ENCODE peak calls at places on chromosomes 12 and 14, in seven cellular contexts. C is endothelial cell of umbilical vein, U is GM12865, G is HL-60, T is brain microvascular endothelial cell, W is RWPE1, L is GM20000. E is an unnamed sample.

GRCh38 chr12:79378496-79378895 is 312.3 kb downstream of the PAWR start:
- DNase-seq in C (no peak), U (no peak), G (no peak), T (no peak), W (no peak), L (no peak), E (no peak)

GRCh38 chr12:32264995-32265394 is 134.4 kb upstream of the FGD4 start:
- DNase-seq in C (peak), U (peak), G (peak), T (no peak), W (no peak), L (peak), E (no peak)

GRCh38 chr12:67943295-67943892 is 45.9 kb upstream of the IFNG-AS1 start:
- DNase-seq in C (peak), U (peak), G (peak), T (peak), W (peak), L (peak), E (peak)

GRCh38 chr14:96589577-96589976 is 87.4 kb downstream of the PAPOLA start:
- DNase-seq in C (no peak), U (no peak), G (no peak), T (no peak), W (no peak), L (no peak), E (no peak)

GRCh38 chr14:91649930-91650329 is 82.0 kb downstream of the CATSPERB start:
- DNase-seq in C (peak), U (peak), G (peak), T (peak), W (peak), L (peak), E (peak)

GRCh38 chr12:106840217-106840616 is 65.7 kb downstream of the RIC8B start:
- DNase-seq in C (peak), U (no peak), G (no peak), T (peak), W (no peak), L (no peak), E (no peak)

GRCh38 chr14:32620724-32621123 is 291.6 kb downstream of the AKAP6 start:
- DNase-seq in C (no peak), U (no peak), G (no peak), T (no peak), W (no peak), L (no peak), E (no peak)

GRCh38 chr14:73369433-73369832 is 88.9 kb downstream of the NUMB start:
- DNase-seq in C (no peak), U (no peak), G (no peak), T (no peak), W (no peak), L (no peak), E (no peak)

GRCh38 chr14:62002636-62003035 is 240.4 kb downstream of the SNAPC1 start:
- DNase-seq in C (peak), U (peak), G (no peak), T (peak), W (peak), L (no peak), E (no peak)

GRCh38 chr12:42090899-42091298 is 53.8 kb downstream of the GXYLT1 start:
- DNase-seq in C (peak), U (no peak), G (no peak), T (peak), W (peak), L (no peak), E (no peak)

DNA sequence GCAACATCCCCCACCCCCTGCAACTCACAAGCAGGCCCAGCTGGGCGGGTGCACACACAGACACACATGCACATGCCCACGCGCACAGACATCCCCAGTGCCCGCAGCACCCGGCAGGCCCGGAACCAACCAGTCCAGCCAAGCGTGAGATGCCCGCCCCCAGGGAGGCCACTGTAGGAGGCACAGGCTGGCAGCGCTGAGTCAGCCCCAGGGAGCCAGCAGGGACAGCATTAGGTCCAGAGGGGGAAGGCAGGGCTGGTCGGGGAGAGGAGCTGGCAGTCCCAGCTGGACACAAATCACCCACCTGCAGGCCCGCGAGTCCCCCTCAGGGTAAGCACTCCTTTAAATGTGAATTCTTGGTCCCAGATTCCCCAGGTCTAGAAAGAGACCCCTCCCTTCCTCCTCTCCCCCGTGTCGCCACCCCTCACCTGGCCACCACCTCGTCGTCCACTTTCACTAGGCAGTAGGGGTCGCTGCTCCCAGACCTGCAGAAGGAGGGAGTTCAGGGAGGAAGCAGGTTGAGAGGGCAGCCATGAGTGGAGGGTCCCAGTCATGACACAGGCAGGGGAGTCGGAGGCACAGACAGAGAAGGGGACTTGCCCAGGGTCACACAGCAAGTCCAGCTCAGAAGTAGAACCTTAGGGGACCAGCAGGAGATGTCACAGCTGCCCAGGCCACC is 5.0 kb downstream of the RASAL1 start:
- DNase-seq in C (no peak), U (no peak), G (no peak), T (no peak), W (no peak), L (no peak), E (peak)
- TF ChIP-seq CTCF in C (no peak), U (no peak), G (no peak), T (peak), W (no peak), L (peak), E (peak)

DNA sequence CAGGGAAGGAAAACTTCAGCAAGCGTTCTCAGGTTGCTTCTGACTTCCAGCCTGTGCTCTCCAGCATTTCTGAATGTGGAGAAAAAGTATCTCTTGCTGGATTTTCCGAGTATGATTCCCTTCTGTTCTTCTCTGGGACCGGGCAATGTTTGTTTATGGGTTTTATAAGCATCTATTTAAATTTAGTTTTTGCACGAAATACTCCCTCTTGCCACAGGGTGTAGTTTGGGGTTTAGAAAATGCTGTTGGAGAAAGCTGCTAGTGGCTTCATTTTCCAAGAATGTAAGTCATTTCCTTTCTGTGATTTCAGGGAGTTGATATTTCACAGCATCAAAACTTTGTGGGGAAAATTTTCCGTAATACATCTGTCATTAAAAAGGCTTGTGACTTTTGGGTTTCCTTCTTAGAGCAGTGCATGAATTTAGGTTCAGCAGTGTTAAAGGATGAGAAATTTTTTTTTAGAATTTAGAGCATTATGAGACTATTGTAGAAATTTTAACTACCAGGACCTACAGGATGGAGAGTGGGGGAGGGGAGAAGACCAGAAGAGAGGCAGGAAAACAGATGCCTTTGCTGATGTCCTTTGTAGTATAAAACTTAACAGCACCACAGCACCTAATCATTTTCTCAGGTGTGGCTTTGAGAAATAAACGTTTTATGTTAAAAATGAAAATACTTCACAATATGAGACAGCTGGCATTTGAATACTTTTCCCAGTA is 1.5 kb downstream of the FRMD6 start:
- DNase-seq in C (peak), U (peak), G (no peak), T (no peak), W (peak), L (no peak), E (no peak)
- TF ChIP-seq CTCF in C (no peak), U (peak), G (no peak), T (peak), W (peak), L (no peak), E (no peak)

GRCh38 chr12:21371050-21371449 is 1.7 kb upstream of the IAPP start:
- DNase-seq in C (no peak), U (peak), G (no peak), T (no peak), W (no peak), L (no peak), E (no peak)

GRCh38 chr12:21372602-21373001 is at the start of gene IAPP:
- DNase-seq in C (no peak), U (no peak), G (no peak), T (no peak), W (no peak), L (no peak), E (no peak)

DNA sequence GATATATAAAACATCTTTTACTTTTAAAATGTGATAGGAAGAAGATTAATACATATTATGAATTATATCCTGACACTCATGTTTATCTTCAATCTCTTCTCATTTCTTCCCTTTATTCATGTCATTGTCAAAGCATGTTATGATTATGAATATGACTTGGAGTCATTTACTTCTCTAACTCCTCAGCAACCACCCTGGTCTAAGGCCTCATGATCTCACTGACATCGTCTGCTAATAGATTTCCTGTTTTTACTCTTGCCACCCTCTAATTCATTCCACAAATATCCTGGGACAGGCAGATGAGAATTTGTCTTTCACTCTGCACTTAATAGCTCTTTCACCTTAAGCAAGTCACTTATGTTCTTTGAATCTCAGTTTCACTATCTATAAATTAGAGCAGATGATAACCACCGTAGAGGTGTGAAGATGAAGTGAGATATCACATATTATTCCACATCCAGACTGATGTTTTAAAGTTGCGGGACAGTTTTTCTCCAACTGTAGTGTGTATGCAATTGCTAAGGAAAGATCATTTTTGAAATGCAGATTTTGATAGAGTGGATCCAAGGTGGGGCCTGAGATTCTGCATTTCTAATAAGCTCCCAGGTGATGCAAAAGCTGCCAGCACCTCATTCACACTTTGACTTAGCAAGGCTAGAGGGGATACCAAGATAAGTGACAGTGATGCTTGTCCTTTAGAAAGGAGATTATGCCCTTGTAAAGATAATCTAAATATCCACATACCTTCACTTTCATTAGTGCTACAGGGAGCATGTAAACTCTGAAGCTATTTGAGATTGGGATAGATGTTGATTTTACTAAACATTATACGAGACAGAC is 3.3 kb upstream of the IAPP start:
- DNase-seq in C (peak), U (no peak), G (no peak), T (peak), W (no peak), L (no peak), E (no peak)
- TF ChIP-seq CTCF in C (no peak), U (no peak), G (no peak), T (no peak), W (no peak), L (no peak), E (no peak)

GRCh38 chr14:66610154-66610563 is 102.2 kb downstream of the GPHN start:
- DNase-seq in C (no peak), U (peak), G (no peak), T (no peak), W (no peak), L (no peak), E (no peak)
- TF ChIP-seq CTCF in C (peak), U (peak), G (no peak), T (peak), W (no peak), L (no peak), E (peak)

DNA sequence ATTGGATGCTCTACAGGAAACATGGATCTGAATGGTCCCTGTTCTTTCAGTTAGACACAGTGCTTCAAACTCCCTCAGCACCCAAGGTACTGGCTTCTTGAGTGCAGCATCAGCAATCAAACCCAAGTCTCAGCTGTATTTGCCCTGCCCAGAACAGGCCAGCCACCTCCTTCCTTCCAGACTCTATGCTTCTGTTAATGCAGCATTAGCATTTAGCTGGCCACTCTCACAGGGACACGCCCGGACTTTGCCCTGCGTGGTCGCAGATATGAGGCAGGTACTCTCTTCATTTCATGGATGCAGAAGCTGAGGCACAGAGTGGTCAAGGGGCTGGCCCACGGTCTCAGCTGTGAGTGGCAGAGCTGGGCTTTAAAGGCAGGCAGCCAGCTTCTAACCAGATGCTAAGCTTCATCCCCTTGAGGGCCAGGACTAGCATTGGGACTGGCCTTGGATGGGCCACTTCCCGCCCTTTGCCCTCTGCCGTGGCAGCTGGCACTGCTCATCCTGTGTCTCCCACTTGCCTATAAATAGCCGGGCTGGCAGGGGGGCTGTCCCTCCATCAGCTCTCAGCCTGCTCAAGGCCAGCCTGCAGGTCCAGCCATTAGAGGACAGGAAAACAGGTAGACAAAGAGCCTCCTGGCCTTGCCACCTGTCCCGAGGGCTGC is 1.5 kb upstream of the SLC25A47 start:
- DNase-seq in C (no peak), U (no peak), G (no peak), T (no peak), W (no peak), L (no peak), E (no peak)
- TF ChIP-seq CTCF in C (no peak), U (no peak), G (no peak), T (no peak), W (no peak), L (no peak), E (no peak)

DNA sequence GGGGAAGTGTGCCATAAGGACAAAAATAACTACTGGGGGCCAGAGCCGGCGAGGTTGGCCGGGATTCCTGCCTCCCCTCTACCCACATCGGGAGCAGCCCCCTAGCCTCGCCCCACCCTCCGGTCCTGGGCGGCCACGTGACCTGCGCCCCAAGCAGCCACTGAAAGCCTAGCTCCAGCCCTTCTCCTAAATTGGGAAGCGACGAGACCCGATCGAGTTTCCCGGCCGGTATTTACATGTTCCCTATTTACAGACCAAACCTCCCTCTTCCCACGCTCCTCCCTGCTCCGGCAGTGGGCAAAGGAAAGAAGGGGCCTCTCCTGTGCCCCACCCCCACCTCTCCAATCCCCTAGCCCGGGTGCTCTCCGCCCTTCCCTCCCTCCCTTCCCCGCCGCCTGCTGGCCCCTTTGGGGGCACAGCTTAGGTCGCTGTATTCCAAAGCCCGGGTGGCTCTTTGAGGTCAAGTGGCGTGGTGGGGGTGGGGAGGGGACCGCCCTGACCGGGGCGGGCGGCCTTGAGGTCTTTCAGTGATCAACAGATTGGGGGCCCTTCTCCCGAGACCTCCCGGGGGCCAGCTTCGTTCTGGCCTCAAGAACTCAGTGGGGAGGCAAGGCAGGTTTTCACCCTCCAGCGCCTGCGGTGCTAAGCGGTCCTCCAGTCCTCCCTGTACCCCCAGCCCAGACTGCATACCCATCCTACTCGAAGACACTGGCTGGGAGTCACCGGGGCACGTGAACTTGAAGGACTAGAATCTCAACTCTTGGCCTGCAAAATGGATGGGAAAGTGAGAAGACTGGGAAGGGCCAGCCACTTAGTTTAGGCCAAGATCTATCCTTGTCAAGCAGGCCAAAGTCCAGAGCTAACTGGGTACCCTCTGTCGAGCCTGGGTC is 6.3 kb upstream of the CTDSP2 start:
- DNase-seq in C (no peak), U (no peak), G (no peak), T (no peak), W (no peak), L (no peak), E (no peak)
- TF ChIP-seq CTCF in C (no peak), U (no peak), G (no peak), T (peak), W (no peak), L (no peak), E (no peak)

DNA sequence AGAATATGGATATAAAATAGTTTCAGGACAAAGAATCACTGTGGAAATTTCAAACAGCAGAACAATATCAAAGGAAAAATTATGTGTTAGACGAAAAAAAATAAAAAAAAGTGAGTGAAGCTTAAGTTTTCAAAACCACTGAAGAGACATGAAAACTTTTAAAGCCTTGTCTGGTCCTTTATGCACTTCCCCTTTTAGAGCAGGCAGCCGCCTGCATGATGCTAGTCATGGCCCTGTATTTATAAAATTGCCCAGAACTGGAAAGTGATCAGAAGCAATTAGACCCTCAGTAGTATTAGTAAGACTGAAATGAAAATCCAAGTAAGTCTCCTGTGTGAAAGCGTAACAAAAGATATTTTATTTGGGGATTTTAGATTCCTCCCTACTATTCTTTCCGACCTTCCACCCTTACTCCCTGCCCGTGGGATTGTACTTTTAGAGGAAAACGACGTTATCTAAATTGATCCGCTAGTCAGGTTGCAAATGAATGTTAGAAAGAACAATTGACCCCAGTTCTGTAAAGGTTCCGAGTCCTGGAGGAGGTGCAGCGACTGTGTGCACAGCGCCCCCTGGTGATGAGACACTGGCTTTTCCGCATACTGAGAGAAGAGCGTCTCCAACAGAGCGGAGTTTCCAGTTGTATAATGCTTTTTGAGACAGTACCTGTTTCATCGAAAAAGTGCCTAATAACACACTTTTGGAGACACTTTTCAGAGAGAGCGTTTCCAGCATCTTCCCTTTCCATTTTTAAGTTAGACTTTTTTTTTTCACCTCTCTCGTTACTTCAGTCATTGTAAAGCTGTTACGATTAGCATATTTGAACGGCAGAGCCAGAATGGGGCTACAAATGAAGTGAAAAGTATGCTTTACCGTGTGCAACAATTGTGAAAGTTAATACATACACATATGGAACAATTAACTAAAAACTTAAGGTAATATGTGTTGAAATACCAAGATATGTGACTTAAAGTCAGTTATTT is 12.4 kb downstream of the MGST1 start:
- DNase-seq in C (peak), U (peak), G (peak), T (peak), W (peak), L (no peak), E (no peak)
- TF ChIP-seq CTCF in C (peak), U (peak), G (peak), T (peak), W (peak), L (peak), E (peak)

E was measured in GM13976.